ENCODE peak calls at places on chromosomes 1 and 21, in four cellular contexts. A is endothelial cell of umbilical vein, I is HL-60, G is GM12891. J is an unnamed sample.

GRCh38 chr21:42112857-42113256 is 41.7 kb downstream of the UMODL1 start:
- DNase-seq in A (no peak), I (no peak), G (no peak), J (no peak)

GRCh38 chr1:186155594-186155993 is 219.5 kb downstream of the TPR start:
- DNase-seq in A (peak; percentile 60), I (no peak), G (no peak), J (no peak)

GRCh38 chr1:97824200-97824599 is 96.6 kb downstream of the DPYD start:
- DNase-seq in A (no peak), I (no peak), G (no peak), J (no peak)

GRCh38 chr1:203166192-203166940 is 9.3 kb downstream of the MYBPH start:
- DNase-seq in A (no peak), I (no peak), G (peak; percentile 54), J (peak; percentile 59)

GRCh38 chr21:35220301-35220700 is 171.2 kb upstream of the RUNX1 start:
- DNase-seq in A (no peak), I (no peak), G (no peak), J (no peak)

GRCh38 chr21:34852438-34852837 is 183.6 kb downstream of the CLIC6 start:
- DNase-seq in A (no peak), I (no peak), G (no peak), J (no peak)

GRCh38 chr1:94503153-94503552 is 38.4 kb downstream of the F3 start:
- DNase-seq in A (no peak), I (no peak), G (no peak), J (no peak)

GRCh38 chr21:30146558-30147282 is 19.9 kb downstream of the CLDN17 start:
- DNase-seq in A (no peak), I (no peak), G (no peak), J (no peak)

GRCh38 chr1:186482661-186483255 is 21.8 kb upstream of the PDC start:
- DNase-seq in A (peak; percentile 90), I (peak; percentile 12), G (no peak), J (peak; percentile 52)

GRCh38 chr1:1419812-1420653 is 1.0 kb downstream of the ANKRD65 start:
- DNase-seq in A (no peak), I (no peak), G (peak; percentile 34), J (peak; percentile 91)

GRCh38 chr1:31759266-31760023 is 4.7 kb downstream of the ADGRB2 start:
- DNase-seq in A (no peak), I (no peak), G (no peak), J (no peak)

GRCh38 chr1:18539171-18539570 is 58.4 kb downstream of the KLHDC7A start:
- DNase-seq in A (no peak), I (no peak), G (no peak), J (no peak)

GRCh38 chr1:24175033-24175755 is 11.9 kb downstream of the IFNLR1 start:
- DNase-seq in A (no peak), I (no peak), G (no peak), J (no peak)

GRCh38 chr1:91099746-91100621 is 78.1 kb upstream of the ZNF644 start:
- DNase-seq in A (no peak), I (no peak), G (no peak), J (no peak)

GRCh38 chr1:165367375-165367993 is 11.0 kb upstream of the LMX1A start:
- DNase-seq in A (peak; percentile 69), I (peak; percentile 34), G (peak; percentile 62), J (no peak)

GRCh38 chr1:30034627-30035521 is 688.5 kb downstream of the MATN1 start:
- DNase-seq in A (no peak), I (no peak), G (no peak), J (peak; percentile 20)

GRCh38 chr1:218514694-218515093 is 169.6 kb downstream of the TGFB2 start:
- DNase-seq in A (no peak), I (no peak), G (no peak), J (no peak)

GRCh38 chr1:165911609-165912281 is 84.3 kb downstream of the UCK2 start:
- DNase-seq in A (no peak), I (no peak), G (no peak), J (no peak)

GRCh38 chr1:232705815-232706575 is 76.1 kb upstream of the SIPA1L2 start:
- DNase-seq in A (no peak), I (no peak), G (no peak), J (no peak)

GRCh38 chr1:2148691-2149090 is 45.9 kb downstream of the FAAP20 start:
- DNase-seq in A (peak; percentile 29), I (peak; percentile 92), G (no peak), J (no peak)

GRCh38 chr1:30710407-30710806 is 13.0 kb downstream of the MATN1 start:
- DNase-seq in A (no peak), I (no peak), G (no peak), J (no peak)

GRCh38 chr1:184684285-184685077 is 70.2 kb downstream of the EDEM3 start:
- DNase-seq in A (no peak), I (no peak), G (no peak), J (peak; percentile 64)

GRCh38 chr1:32939655-32940371 is 24.8 kb downstream of the RNF19B start:
- DNase-seq in A (peak; percentile 87), I (no peak), G (no peak), J (no peak)

GRCh38 chr1:41671116-41671755 is 186.8 kb upstream of the EDN2 start:
- DNase-seq in A (no peak), I (no peak), G (no peak), J (no peak)

GRCh38 chr1:115118086-115118485 is 28.8 kb upstream of the TSPAN2 start:
- DNase-seq in A (no peak), I (no peak), G (no peak), J (no peak)

GRCh38 chr21:31873275-31873695 is 465 bp downstream of the HUNK start:
- DNase-seq in A (no peak), I (no peak), G (no peak), J (peak; percentile 89)

GRCh38 chr1:157870477-157870876 is 28.9 kb upstream of the CD5L start:
- DNase-seq in A (no peak), I (no peak), G (no peak), J (no peak)

GRCh38 chr1:43913666-43914325 is 19.8 kb upstream of the ARTN start:
- DNase-seq in A (no peak), I (no peak), G (no peak), J (no peak)

GRCh38 chr1:111895017-111895416 is 94.5 kb downstream of the KCND3 start:
- DNase-seq in A (no peak), I (no peak), G (no peak), J (no peak)

GRCh38 chr1:116008651-116009380 is 32.5 kb downstream of the SLC22A15 start:
- DNase-seq in A (no peak), I (no peak), G (no peak), J (no peak)

GRCh38 chr1:36807262-36807661 is 227.1 kb downstream of the GRIK3 start:
- DNase-seq in A (no peak), I (no peak), G (no peak), J (no peak)

GRCh38 chr1:23168079-23168461 is 586 bp downstream of the LUZP1 start:
- DNase-seq in A (no peak), I (no peak), G (no peak), J (peak; percentile 88)

GRCh38 chr1:23171181-23171755 is 2.6 kb upstream of the LUZP1 start:
- DNase-seq in A (no peak), I (no peak), G (no peak), J (no peak)

GRCh38 chr1:23168462-23169218 is at the start of gene LUZP1:
- DNase-seq in A (peak; percentile 93), I (peak; percentile 75), G (peak; percentile 73), J (peak; percentile 93)

GRCh38 chr1:23169219-23169575 is 541 bp upstream of the LUZP1 start:
- DNase-seq in A (no peak), I (no peak), G (no peak), J (peak; percentile 48)

GRCh38 chr1:23169727-23170335 is 1.2 kb upstream of the LUZP1 start:
- DNase-seq in A (peak; percentile 91), I (peak; percentile 96), G (no peak), J (peak; percentile 73)
- TF ChIP-seq POLR2AphosphoS5 in A (no peak), I (peak; percentile 98), G (no peak), J (no peak)

GRCh38 chr1:7257225-7257624 is 472.0 kb downstream of the CAMTA1 start:
- DNase-seq in A (no peak), I (no peak), G (no peak), J (no peak)
- TF ChIP-seq POLR2AphosphoS5 in A (no peak), I (no peak), G (no peak), J (no peak)

GRCh38 chr1:86191958-86192357 is 35.4 kb upstream of the COL24A1 start:
- DNase-seq in A (no peak), I (no peak), G (no peak), J (no peak)

GRCh38 chr1:86195281-86195680 is 38.7 kb upstream of the COL24A1 start:
- DNase-seq in A (no peak), I (no peak), G (no peak), J (no peak)

GRCh38 chr1:86194491-86195034 is 38.0 kb upstream of the COL24A1 start:
- DNase-seq in A (no peak), I (no peak), G (no peak), J (no peak)

DNA sequence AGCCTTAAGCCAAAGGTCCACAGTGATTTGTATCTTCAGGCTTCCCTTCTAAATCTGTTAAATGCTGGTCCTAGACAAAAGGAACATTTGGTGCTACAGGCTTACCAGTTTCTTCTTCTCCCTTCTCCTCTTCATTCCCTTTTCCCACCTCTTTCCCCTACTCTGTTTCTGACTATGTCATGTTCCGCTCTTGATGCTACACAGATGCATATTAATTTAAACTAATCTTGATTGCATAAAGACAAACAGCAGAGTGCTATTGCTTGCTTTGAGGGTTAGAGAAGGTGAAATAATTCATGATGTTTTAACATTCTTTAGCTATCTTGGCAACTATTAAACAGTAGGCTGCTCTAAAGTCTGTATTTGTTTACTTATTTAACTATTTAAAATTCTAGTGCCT is 34.3 kb upstream of the COL24A1 start:
- DNase-seq in A (no peak), I (no peak), G (no peak), J (no peak)
- TF ChIP-seq POLR2AphosphoS5 in A (no peak), I (no peak), G (no peak), J (no peak)

DNA sequence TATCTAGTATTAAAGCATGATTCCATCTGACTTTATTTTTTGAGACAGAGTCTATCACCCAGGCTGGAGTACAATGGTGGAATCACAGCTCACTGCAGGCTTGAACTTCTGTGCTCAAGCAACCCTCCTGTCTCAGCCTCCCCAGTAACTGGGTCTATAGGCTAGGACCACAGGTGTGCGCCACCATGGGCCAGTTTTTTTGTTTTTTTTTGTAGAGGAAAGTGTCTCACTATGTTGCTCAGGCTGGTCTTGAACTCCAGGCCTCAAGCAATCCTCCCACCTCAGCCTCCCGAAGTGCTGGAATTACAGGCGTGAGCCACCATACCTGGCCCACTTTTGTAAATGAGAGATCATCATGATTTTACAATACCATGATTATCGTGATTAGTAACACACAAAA is 9.2 kb downstream of the PPP1R15B start:
- DNase-seq in A (no peak), I (no peak), G (no peak), J (no peak)
- TF ChIP-seq POLR2AphosphoS5 in A (no peak), I (no peak), G (peak; percentile 57), J (no peak)